ENCODE peak calls at places on chromosomes 7 and 10, in nine cellular contexts. One of them, this sample, is unnamed.

GRCh38 chr10:99524736-99525380 is 7.9 kb upstream of the NKX2-3 start:
- DNase-seq in effector memory CD8-positive, alpha-beta T cell: no peak
- DNase-seq in stimulated activated CD8-positive, alpha-beta memory T cell treated with anti-CD3 and anti-CD28 coated beads, Interleukin-2, amount 100 ng/mL, for 48 hours: no peak
- DNase-seq in GM10248: no peak
- DNase-seq in fibroblast of mammary gland: no peak
- DNase-seq in mucosa of descending colon: no peak
- DNase-seq in NCI-H774: no peak
- DNase-seq in right cardiac atrium: no peak
- DNase-seq in hypothalamus: no peak
- DNase-seq in this sample: no peak

GRCh38 chr7:4273566-4274230 is 408.4 kb upstream of the FOXK1 start:
- DNase-seq in right cardiac atrium: no peak
- DNase-seq in fibroblast of mammary gland: no peak
- DNase-seq in hypothalamus: no peak
- DNase-seq in stimulated activated CD8-positive, alpha-beta memory T cell treated with anti-CD3 and anti-CD28 coated beads, Interleukin-2, amount 100 ng/mL, for 48 hours: no peak
- DNase-seq in effector memory CD8-positive, alpha-beta T cell: no peak
- DNase-seq in NCI-H774: no peak
- DNase-seq in GM10248: no peak
- DNase-seq in mucosa of descending colon: no peak
- DNase-seq in this sample: no peak

GRCh38 chr7:151432658-151433521 is 7.1 kb downstream of the CRYGN start:
- DNase-seq in right cardiac atrium: no peak
- DNase-seq in NCI-H774: no peak
- DNase-seq in fibroblast of mammary gland: no peak
- DNase-seq in effector memory CD8-positive, alpha-beta T cell: peak
- DNase-seq in hypothalamus: no peak
- DNase-seq in stimulated activated CD8-positive, alpha-beta memory T cell treated with anti-CD3 and anti-CD28 coated beads, Interleukin-2, amount 100 ng/mL, for 48 hours: peak
- DNase-seq in mucosa of descending colon: no peak
- DNase-seq in GM10248: peak
- DNase-seq in this sample: no peak

GRCh38 chr10:70828923-70829322 is 13.2 kb downstream of the SGPL1 start:
- DNase-seq in right cardiac atrium: no peak
- DNase-seq in hypothalamus: no peak
- DNase-seq in GM10248: no peak
- DNase-seq in NCI-H774: no peak
- DNase-seq in stimulated activated CD8-positive, alpha-beta memory T cell treated with anti-CD3 and anti-CD28 coated beads, Interleukin-2, amount 100 ng/mL, for 48 hours: no peak
- DNase-seq in effector memory CD8-positive, alpha-beta T cell: no peak
- DNase-seq in fibroblast of mammary gland: no peak
- DNase-seq in mucosa of descending colon: no peak
- DNase-seq in this sample: no peak

GRCh38 chr7:30209951-30210350 is 74.4 kb upstream of the ZNRF2 start:
- DNase-seq in mucosa of descending colon: no peak
- DNase-seq in NCI-H774: no peak
- DNase-seq in right cardiac atrium: no peak
- DNase-seq in fibroblast of mammary gland: no peak
- DNase-seq in hypothalamus: no peak
- DNase-seq in GM10248: no peak
- DNase-seq in stimulated activated CD8-positive, alpha-beta memory T cell treated with anti-CD3 and anti-CD28 coated beads, Interleukin-2, amount 100 ng/mL, for 48 hours: no peak
- DNase-seq in effector memory CD8-positive, alpha-beta T cell: no peak
- DNase-seq in this sample: no peak

GRCh38 chr10:12822374-12823170 is 178.9 kb downstream of the CCDC3 start:
- DNase-seq in effector memory CD8-positive, alpha-beta T cell: no peak
- DNase-seq in right cardiac atrium: no peak
- DNase-seq in NCI-H774: no peak
- DNase-seq in stimulated activated CD8-positive, alpha-beta memory T cell treated with anti-CD3 and anti-CD28 coated beads, Interleukin-2, amount 100 ng/mL, for 48 hours: no peak
- DNase-seq in hypothalamus: no peak
- DNase-seq in mucosa of descending colon: no peak
- DNase-seq in GM10248: no peak
- DNase-seq in fibroblast of mammary gland: no peak
- DNase-seq in this sample: no peak

GRCh38 chr7:55245271-55245723 is 119.8 kb upstream of the LANCL2 start:
- DNase-seq in hypothalamus: peak
- DNase-seq in effector memory CD8-positive, alpha-beta T cell: no peak
- DNase-seq in GM10248: no peak
- DNase-seq in mucosa of descending colon: no peak
- DNase-seq in right cardiac atrium: no peak
- DNase-seq in NCI-H774: no peak
- DNase-seq in fibroblast of mammary gland: peak
- DNase-seq in stimulated activated CD8-positive, alpha-beta memory T cell treated with anti-CD3 and anti-CD28 coated beads, Interleukin-2, amount 100 ng/mL, for 48 hours: no peak
- DNase-seq in this sample: peak

GRCh38 chr10:63409465-63410027 is 56.2 kb downstream of the JMJD1C start:
- DNase-seq in NCI-H774: no peak
- DNase-seq in mucosa of descending colon: no peak
- DNase-seq in fibroblast of mammary gland: peak
- DNase-seq in stimulated activated CD8-positive, alpha-beta memory T cell treated with anti-CD3 and anti-CD28 coated beads, Interleukin-2, amount 100 ng/mL, for 48 hours: no peak
- DNase-seq in hypothalamus: no peak
- DNase-seq in GM10248: no peak
- DNase-seq in right cardiac atrium: no peak
- DNase-seq in effector memory CD8-positive, alpha-beta T cell: no peak
- DNase-seq in this sample: peak

GRCh38 chr7:158707610-158708009 is 3.0 kb upstream of the NCAPG2 start:
- DNase-seq in NCI-H774: no peak
- DNase-seq in stimulated activated CD8-positive, alpha-beta memory T cell treated with anti-CD3 and anti-CD28 coated beads, Interleukin-2, amount 100 ng/mL, for 48 hours: no peak
- DNase-seq in mucosa of descending colon: no peak
- DNase-seq in fibroblast of mammary gland: peak
- DNase-seq in effector memory CD8-positive, alpha-beta T cell: no peak
- DNase-seq in hypothalamus: no peak
- DNase-seq in right cardiac atrium: no peak
- DNase-seq in GM10248: no peak
- DNase-seq in this sample: no peak

GRCh38 chr10:27628631-27629030 is 117.0 kb downstream of the MKX start:
- DNase-seq in effector memory CD8-positive, alpha-beta T cell: no peak
- DNase-seq in mucosa of descending colon: no peak
- DNase-seq in stimulated activated CD8-positive, alpha-beta memory T cell treated with anti-CD3 and anti-CD28 coated beads, Interleukin-2, amount 100 ng/mL, for 48 hours: no peak
- DNase-seq in NCI-H774: no peak
- DNase-seq in fibroblast of mammary gland: peak
- DNase-seq in GM10248: no peak
- DNase-seq in hypothalamus: no peak
- DNase-seq in right cardiac atrium: no peak
- DNase-seq in this sample: no peak

GRCh38 chr7:121544726-121545125 is 148.6 kb upstream of the FAM3C start:
- DNase-seq in fibroblast of mammary gland: peak
- DNase-seq in GM10248: peak
- DNase-seq in NCI-H774: no peak
- DNase-seq in right cardiac atrium: no peak
- DNase-seq in mucosa of descending colon: no peak
- DNase-seq in stimulated activated CD8-positive, alpha-beta memory T cell treated with anti-CD3 and anti-CD28 coated beads, Interleukin-2, amount 100 ng/mL, for 48 hours: no peak
- DNase-seq in effector memory CD8-positive, alpha-beta T cell: no peak
- DNase-seq in hypothalamus: no peak
- DNase-seq in this sample: peak

GRCh38 chr10:69142983-69143382 is 19.0 kb downstream of the VPS26A start:
- DNase-seq in GM10248: no peak
- DNase-seq in stimulated activated CD8-positive, alpha-beta memory T cell treated with anti-CD3 and anti-CD28 coated beads, Interleukin-2, amount 100 ng/mL, for 48 hours: no peak
- DNase-seq in effector memory CD8-positive, alpha-beta T cell: no peak
- DNase-seq in NCI-H774: no peak
- DNase-seq in hypothalamus: no peak
- DNase-seq in mucosa of descending colon: no peak
- DNase-seq in fibroblast of mammary gland: no peak
- DNase-seq in right cardiac atrium: no peak
- DNase-seq in this sample: peak

GRCh38 chr7:92360387-92360786 is 86.9 kb upstream of the GATAD1 start:
- DNase-seq in GM10248: no peak
- DNase-seq in hypothalamus: no peak
- DNase-seq in effector memory CD8-positive, alpha-beta T cell: no peak
- DNase-seq in stimulated activated CD8-positive, alpha-beta memory T cell treated with anti-CD3 and anti-CD28 coated beads, Interleukin-2, amount 100 ng/mL, for 48 hours: no peak
- DNase-seq in NCI-H774: no peak
- DNase-seq in fibroblast of mammary gland: no peak
- DNase-seq in right cardiac atrium: no peak
- DNase-seq in mucosa of descending colon: no peak
- DNase-seq in this sample: peak

GRCh38 chr7:70620333-70621055 is 511.4 kb upstream of the GALNT17 start:
- DNase-seq in GM10248: no peak
- DNase-seq in right cardiac atrium: no peak
- DNase-seq in NCI-H774: no peak
- DNase-seq in mucosa of descending colon: no peak
- DNase-seq in effector memory CD8-positive, alpha-beta T cell: no peak
- DNase-seq in fibroblast of mammary gland: no peak
- DNase-seq in hypothalamus: peak
- DNase-seq in stimulated activated CD8-positive, alpha-beta memory T cell treated with anti-CD3 and anti-CD28 coated beads, Interleukin-2, amount 100 ng/mL, for 48 hours: no peak
- DNase-seq in this sample: no peak

This sample was measured in amniotic epithelial cell.